ENCODE peak calls at places on chromosomes 13 and 19, in ten cellular contexts. One of them, this sample, is unnamed.

GRCh38 chr13:59398661-59399060 is 765.1 kb downstream of the DIAPH3 start:
- DNase-seq in uterus: no peak
- DNase-seq in frontal cortex: no peak
- DNase-seq in activated naive CD8-positive, alpha-beta T cell treated with anti-CD3 and anti-CD28 coated beads, Interleukin-2, amount 50 U/mL, for 24 hours: no peak
- DNase-seq in amniotic stem cell: no peak
- DNase-seq in A172: no peak
- DNase-seq in HS-5: no peak
- DNase-seq in stimulated activated CD4-positive, alpha-beta T cell treated with anti-CD3 and anti-CD28 coated beads, TNF-alpha, amount 100 ng/mL, for 24 hours: no peak
- DNase-seq in NCI-H2081: no peak
- DNase-seq in iPS DF 6.9: no peak
- DNase-seq in this sample: no peak

GRCh38 chr13:77846173-77846572 is 72.5 kb downstream of the EDNRB start:
- DNase-seq in uterus: no peak
- DNase-seq in frontal cortex: no peak
- DNase-seq in activated naive CD8-positive, alpha-beta T cell treated with anti-CD3 and anti-CD28 coated beads, Interleukin-2, amount 50 U/mL, for 24 hours: no peak
- DNase-seq in amniotic stem cell: no peak
- DNase-seq in A172: no peak
- DNase-seq in HS-5: no peak
- DNase-seq in stimulated activated CD4-positive, alpha-beta T cell treated with anti-CD3 and anti-CD28 coated beads, TNF-alpha, amount 100 ng/mL, for 24 hours: no peak
- DNase-seq in NCI-H2081: no peak
- DNase-seq in iPS DF 6.9: no peak
- DNase-seq in this sample: no peak

GRCh38 chr19:33238750-33239149 is 13.1 kb upstream of the SLC7A10 start:
- DNase-seq in uterus: no peak
- DNase-seq in frontal cortex: no peak
- DNase-seq in activated naive CD8-positive, alpha-beta T cell treated with anti-CD3 and anti-CD28 coated beads, Interleukin-2, amount 50 U/mL, for 24 hours: no peak
- DNase-seq in amniotic stem cell: no peak
- DNase-seq in A172: no peak
- DNase-seq in HS-5: no peak
- DNase-seq in stimulated activated CD4-positive, alpha-beta T cell treated with anti-CD3 and anti-CD28 coated beads, TNF-alpha, amount 100 ng/mL, for 24 hours: no peak
- DNase-seq in NCI-H2081: no peak
- DNase-seq in iPS DF 6.9: no peak
- DNase-seq in this sample: no peak

GRCh38 chr19:41479757-41480191 is 36.8 kb downstream of the ERICH4 start:
- DNase-seq in uterus: no peak
- DNase-seq in frontal cortex: no peak
- DNase-seq in activated naive CD8-positive, alpha-beta T cell treated with anti-CD3 and anti-CD28 coated beads, Interleukin-2, amount 50 U/mL, for 24 hours: no peak
- DNase-seq in amniotic stem cell: no peak
- DNase-seq in A172: peak; percentile 8
- DNase-seq in HS-5: no peak
- DNase-seq in stimulated activated CD4-positive, alpha-beta T cell treated with anti-CD3 and anti-CD28 coated beads, TNF-alpha, amount 100 ng/mL, for 24 hours: no peak
- DNase-seq in NCI-H2081: no peak
- DNase-seq in iPS DF 6.9: no peak
- DNase-seq in this sample: no peak

GRCh38 chr13:94322925-94323324 is 156.6 kb downstream of the DCT start:
- DNase-seq in uterus: no peak
- DNase-seq in frontal cortex: no peak
- DNase-seq in activated naive CD8-positive, alpha-beta T cell treated with anti-CD3 and anti-CD28 coated beads, Interleukin-2, amount 50 U/mL, for 24 hours: no peak
- DNase-seq in amniotic stem cell: no peak
- DNase-seq in A172: peak; percentile 49
- DNase-seq in HS-5: no peak
- DNase-seq in stimulated activated CD4-positive, alpha-beta T cell treated with anti-CD3 and anti-CD28 coated beads, TNF-alpha, amount 100 ng/mL, for 24 hours: no peak
- DNase-seq in NCI-H2081: no peak
- DNase-seq in iPS DF 6.9: no peak
- DNase-seq in this sample: no peak

GRCh38 chr19:47756953-47757608 is 11.7 kb downstream of the NOP53 start:
- DNase-seq in uterus: no peak
- DNase-seq in frontal cortex: no peak
- DNase-seq in activated naive CD8-positive, alpha-beta T cell treated with anti-CD3 and anti-CD28 coated beads, Interleukin-2, amount 50 U/mL, for 24 hours: no peak
- DNase-seq in amniotic stem cell: no peak
- DNase-seq in A172: no peak
- DNase-seq in HS-5: no peak
- DNase-seq in stimulated activated CD4-positive, alpha-beta T cell treated with anti-CD3 and anti-CD28 coated beads, TNF-alpha, amount 100 ng/mL, for 24 hours: no peak
- DNase-seq in NCI-H2081: no peak
- DNase-seq in iPS DF 6.9: no peak
- DNase-seq in this sample: no peak

GRCh38 chr19:38317104-38317612 is 1.4 kb upstream of the YIF1B start:
- DNase-seq in uterus: no peak
- DNase-seq in frontal cortex: no peak
- DNase-seq in activated naive CD8-positive, alpha-beta T cell treated with anti-CD3 and anti-CD28 coated beads, Interleukin-2, amount 50 U/mL, for 24 hours: no peak
- DNase-seq in amniotic stem cell: no peak
- DNase-seq in A172: no peak
- DNase-seq in HS-5: no peak
- DNase-seq in stimulated activated CD4-positive, alpha-beta T cell treated with anti-CD3 and anti-CD28 coated beads, TNF-alpha, amount 100 ng/mL, for 24 hours: no peak
- DNase-seq in NCI-H2081: no peak
- DNase-seq in iPS DF 6.9: no peak
- DNase-seq in this sample: no peak

GRCh38 chr13:45872574-45872973 is 21.0 kb upstream of the SIAH3 start:
- DNase-seq in uterus: no peak
- DNase-seq in frontal cortex: no peak
- DNase-seq in activated naive CD8-positive, alpha-beta T cell treated with anti-CD3 and anti-CD28 coated beads, Interleukin-2, amount 50 U/mL, for 24 hours: no peak
- DNase-seq in amniotic stem cell: no peak
- DNase-seq in A172: no peak
- DNase-seq in HS-5: no peak
- DNase-seq in stimulated activated CD4-positive, alpha-beta T cell treated with anti-CD3 and anti-CD28 coated beads, TNF-alpha, amount 100 ng/mL, for 24 hours: no peak
- DNase-seq in NCI-H2081: no peak
- DNase-seq in iPS DF 6.9: no peak
- DNase-seq in this sample: no peak

GRCh38 chr13:111852701-111853100 is 214.2 kb upstream of the SOX1 start:
- DNase-seq in uterus: no peak
- DNase-seq in frontal cortex: no peak
- DNase-seq in activated naive CD8-positive, alpha-beta T cell treated with anti-CD3 and anti-CD28 coated beads, Interleukin-2, amount 50 U/mL, for 24 hours: no peak
- DNase-seq in amniotic stem cell: no peak
- DNase-seq in A172: no peak
- DNase-seq in HS-5: no peak
- DNase-seq in stimulated activated CD4-positive, alpha-beta T cell treated with anti-CD3 and anti-CD28 coated beads, TNF-alpha, amount 100 ng/mL, for 24 hours: no peak
- DNase-seq in NCI-H2081: peak; percentile 65
- DNase-seq in iPS DF 6.9: no peak
- DNase-seq in this sample: no peak

GRCh38 chr19:46913198-46913851 is 52.5 kb downstream of the ARHGAP35 start:
- DNase-seq in uterus: no peak
- DNase-seq in frontal cortex: no peak
- DNase-seq in activated naive CD8-positive, alpha-beta T cell treated with anti-CD3 and anti-CD28 coated beads, Interleukin-2, amount 50 U/mL, for 24 hours: no peak
- DNase-seq in amniotic stem cell: no peak
- DNase-seq in A172: no peak
- DNase-seq in HS-5: no peak
- DNase-seq in stimulated activated CD4-positive, alpha-beta T cell treated with anti-CD3 and anti-CD28 coated beads, TNF-alpha, amount 100 ng/mL, for 24 hours: no peak
- DNase-seq in NCI-H2081: no peak
- DNase-seq in iPS DF 6.9: no peak
- DNase-seq in this sample: no peak

This sample was measured in NCI-H226.